ENCODE peak calls at places on chromosomes 12 and 14, in six cellular contexts. B, M, E, N, J and A are unnamed samples.

GRCh38 chr14:85744573-85744972 is 214.6 kb downstream of the FLRT2 start:
- DNase-seq in E (no peak), J (no peak), N (no peak), B (no peak), M (no peak), A (no peak)

GRCh38 chr14:101286271-101287018 is 274.9 kb upstream of the DIO3 start:
- DNase-seq in N (no peak), E (no peak), M (no peak), B (no peak), J (no peak), A (no peak)

GRCh38 chr12:64800640-64801039 is 23.8 kb upstream of the TBC1D30 start:
- DNase-seq in E (no peak), N (no peak), J (no peak), B (no peak), M (no peak), A (no peak)

GRCh38 chr12:52259850-52260249 is 14.6 kb upstream of the KRT86 start:
- DNase-seq in J (no peak), B (no peak), E (no peak), N (no peak), M (no peak), A (no peak)

GRCh38 chr12:124518051-124518932 is 49.1 kb downstream of the NCOR2 start:
- DNase-seq in B (peak), E (peak), N (peak), M (no peak), J (peak), A (peak)

GRCh38 chr12:76588881-76589565 is 29.5 kb upstream of the OSBPL8 start:
- DNase-seq in E (no peak), B (no peak), N (no peak), M (no peak), J (no peak), A (no peak)

GRCh38 chr14:97177016-97177415 is 379.8 kb downstream of the VRK1 start:
- DNase-seq in M (peak), E (no peak), J (no peak), N (no peak), B (no peak), A (no peak)

GRCh38 chr12:51944608-51945233 is 6.8 kb upstream of the ACVR1B start:
- DNase-seq in N (no peak), E (no peak), M (no peak), B (no peak), J (no peak), A (no peak)

GRCh38 chr12:79818856-79819255 is 116.0 kb downstream of the PPP1R12A start:
- DNase-seq in B (no peak), E (peak), M (no peak), N (no peak), J (no peak), A (no peak)

GRCh38 chr12:93790472-93791152 is 113.4 kb downstream of the CRADD start:
- DNase-seq in B (no peak), M (no peak), J (no peak), N (no peak), E (no peak), A (no peak)

GRCh38 chr12:119804011-119804641 is 73.0 kb downstream of the CIT start:
- DNase-seq in M (no peak), N (peak), B (peak), E (peak), J (peak), A (peak)

GRCh38 chr12:26338574-26339572 is 143.5 kb downstream of the SSPN start:
- DNase-seq in M (no peak), E (no peak), N (no peak), J (peak), B (no peak), A (peak)

GRCh38 chr12:23066095-23066494 is 441.1 kb downstream of the ETNK1 start:
- DNase-seq in J (no peak), N (no peak), B (no peak), M (no peak), E (no peak), A (no peak)

GRCh38 chr14:102924632-102925588 is 2.4 kb downstream of the AMN start:
- DNase-seq in B (peak), E (no peak), M (no peak), N (no peak), J (no peak), A (no peak)

GRCh38 chr12:8629486-8630033 is 16.9 kb upstream of the AICDA start:
- DNase-seq in M (no peak), B (peak), E (no peak), J (no peak), N (no peak), A (no peak)

GRCh38 chr14:74979442-74980397 is 23.0 kb upstream of the EIF2B2 start:
- DNase-seq in M (no peak), N (no peak), B (peak), E (no peak), J (no peak), A (no peak)

GRCh38 chr12:23950011-23950774 is 723 bp upstream of the SOX5 start:
- DNase-seq in N (peak), J (no peak), B (no peak), M (no peak), E (no peak), A (no peak)

GRCh38 chr14:35818346-35819115 is 7.6 kb upstream of the BRMS1L start:
- DNase-seq in J (no peak), M (no peak), N (peak), E (peak), B (no peak), A (no peak)

GRCh38 chr12:120759591-120760348 is 34.1 kb downstream of the ACADS start:
- DNase-seq in B (no peak), N (no peak), M (no peak), E (no peak), J (no peak), A (no peak)

GRCh38 chr14:101731187-101732080 is 30.1 kb upstream of the PPP2R5C start:
- DNase-seq in B (peak), N (peak), M (peak), J (no peak), E (peak), A (peak)

GRCh38 chr12:49138587-49138986 is 7.4 kb upstream of the TUBA1B start:
- DNase-seq in M (no peak), N (no peak), B (no peak), E (no peak), J (no peak), A (no peak)

GRCh38 chr14:52951730-52952481 is 1.1 kb upstream of the FERMT2 start:
- DNase-seq in J (no peak), N (peak), B (peak), E (peak), M (no peak), A (no peak)

GRCh38 chr14:21202463-21203358 is 46.8 kb upstream of the OR5AU1 start:
- DNase-seq in J (no peak), M (no peak), B (no peak), E (no peak), N (no peak), A (no peak)

GRCh38 chr12:68950511-68950910 is 17.5 kb upstream of the CPM start:
- DNase-seq in N (no peak), E (no peak), B (no peak), M (no peak), J (no peak), A (no peak)

GRCh38 chr12:57629897-57630471 is 3.0 kb downstream of the B4GALNT1 start:
- DNase-seq in M (no peak), J (peak), N (no peak), E (no peak), B (no peak), A (peak)

GRCh38 chr12:120713861-120714482 is 3.7 kb downstream of the UNC119B start:
- DNase-seq in J (no peak), B (peak), M (peak), E (peak), N (peak), A (no peak)

GRCh38 chr12:1880153-1880845 is 38.2 kb downstream of the CACNA2D4 start:
- DNase-seq in M (no peak), E (no peak), B (no peak), J (no peak), N (no peak), A (no peak)

GRCh38 chr12:32446306-32447119 is 47.2 kb downstream of the FGD4 start:
- DNase-seq in E (no peak), J (no peak), B (no peak), M (no peak), N (no peak), A (no peak)

GRCh38 chr12:15322164-15323054 is at the start of gene PTPRO:
- DNase-seq in B (no peak), J (no peak), N (peak), M (no peak), E (no peak), A (peak)

GRCh38 chr12:3182426-3182825 is 105.2 kb downstream of the TSPAN9 start:
- DNase-seq in N (no peak), J (no peak), B (no peak), M (no peak), E (no peak), A (no peak)

GRCh38 chr12:13452955-13453570 is 256.5 kb downstream of the EMP1 start:
- DNase-seq in N (no peak), B (no peak), M (no peak), E (no peak), J (no peak), A (peak)

GRCh38 chr12:7989827-7990491 is 42.6 kb upstream of the FOXJ2 start:
- DNase-seq in N (peak), J (no peak), E (peak), M (peak), B (peak), A (no peak)

GRCh38 chr12:27324452-27324999 is 8.1 kb upstream of the BMAL2 start:
- DNase-seq in M (no peak), N (no peak), J (no peak), B (no peak), E (no peak), A (no peak)

GRCh38 chr12:89346741-89347324 is 5.5 kb downstream of the DUSP6 start:
- DNase-seq in B (no peak), N (peak), M (no peak), E (peak), J (no peak), A (no peak)

GRCh38 chr12:2057041-2057792 is 4.4 kb downstream of the CACNA1C start:
- DNase-seq in J (no peak), N (peak), E (peak), B (peak), M (no peak), A (peak)

GRCh38 chr12:55515696-55516095 is 23.5 kb downstream of the OR6C68 start:
- DNase-seq in M (no peak), J (no peak), N (no peak), B (no peak), E (no peak), A (no peak)

GRCh38 chr14:65866906-65867305 is 454.4 kb downstream of the FUT8 start:
- DNase-seq in M (no peak), B (no peak), N (peak), E (no peak), J (no peak), A (no peak)

GRCh38 chr12:131046813-131047788 is 93.4 kb downstream of the ADGRD1 start:
- DNase-seq in J (peak), N (no peak), M (no peak), E (peak), B (peak), A (no peak)

GRCh38 chr14:69605761-69606160 is 5.6 kb upstream of the SUSD6 start:
- DNase-seq in M (no peak), E (no peak), J (no peak), N (no peak), B (no peak), A (no peak)

GRCh38 chr14:88785911-88786310 is 6.8 kb downstream of the EML5 start:
- DNase-seq in M (no peak), B (no peak), J (no peak), E (no peak), N (no peak), A (no peak)
- H3K27ac ChIP-seq in M (no peak), B (no peak), J (no peak), E (no peak), N (no peak), A (no peak)

DNA sequence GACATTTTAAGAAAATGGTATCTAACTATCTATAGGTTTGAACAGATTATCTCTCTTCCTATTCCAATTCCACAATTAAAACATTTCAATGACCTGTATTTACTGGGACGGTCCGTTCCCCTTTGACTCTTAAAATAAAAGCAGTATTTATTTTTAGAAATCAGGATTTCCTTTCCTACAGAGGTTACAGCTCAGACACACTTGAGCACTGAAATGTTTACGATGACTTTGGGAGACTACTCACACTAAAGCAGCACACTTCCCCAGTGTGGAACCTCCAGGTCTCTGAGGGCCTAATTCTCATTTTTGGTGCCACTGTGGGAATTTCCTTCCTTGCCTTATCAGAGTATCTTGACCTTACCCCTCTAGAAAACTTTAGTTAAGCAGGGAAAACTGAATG is 181.8 kb downstream of the PRKD1 start:
- DNase-seq in E (no peak), J (no peak), M (no peak), B (no peak), N (no peak), A (no peak)
- H3K27ac ChIP-seq in E (no peak), J (no peak), M (no peak), B (no peak), N (no peak), A (no peak)

GRCh38 chr14:50562841-50563240 is 2.9 kb downstream of the ATL1 start:
- DNase-seq in N (no peak), M (no peak), E (no peak), J (no peak), B (no peak), A (no peak)

GRCh38 chr14:50560929-50561280 is 960 bp downstream of the ATL1 start:
- DNase-seq in N (peak), B (peak), E (peak), J (peak), M (peak), A (peak)

GRCh38 chr14:50559990-50560928 is at the start of gene ATL1:
- DNase-seq in B (peak), J (peak), E (peak), N (peak), M (peak), A (peak)
- H3K27ac ChIP-seq in B (peak), J (peak), E (peak), N (peak), M (no peak), A (peak)

DNA sequence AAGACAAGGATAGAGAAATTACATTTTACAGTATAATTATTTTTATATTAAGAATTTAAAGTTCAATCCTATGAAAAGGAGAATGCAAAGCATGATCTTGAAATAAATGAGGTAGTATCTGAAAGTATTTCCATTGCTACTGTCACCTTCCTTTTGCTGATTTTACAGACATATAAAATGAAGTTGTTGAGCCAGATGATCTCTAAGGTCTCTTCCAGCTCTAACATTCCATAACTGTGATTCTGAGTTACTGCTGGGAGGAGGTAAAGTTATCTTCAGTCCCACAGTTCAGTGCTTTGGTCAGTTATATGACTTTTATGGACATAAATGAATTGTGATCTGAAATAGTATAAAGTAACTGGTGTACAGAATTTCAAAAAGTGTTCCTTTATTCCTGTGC is 52.8 kb downstream of the SLC38A6 start:
- DNase-seq in N (no peak), M (no peak), J (no peak), B (no peak), E (no peak), A (no peak)
- H3K27ac ChIP-seq in N (no peak), M (no peak), J (no peak), B (no peak), E (no peak), A (no peak)

GRCh38 chr12:122842505-122843405 is 7.5 kb downstream of the HIP1R start:
- DNase-seq in B (no peak), M (no peak), E (no peak), N (peak), J (no peak), A (peak)
- H3K27ac ChIP-seq in B (no peak), M (no peak), E (peak), N (peak), J (peak), A (peak)

GRCh38 chr12:10175849-10176641 is 2.8 kb upstream of the TMEM52B start:
- DNase-seq in E (no peak), M (no peak), B (no peak), N (no peak), J (no peak), A (no peak)

GRCh38 chr12:10174986-10175614 is 3.2 kb upstream of the OLR1 start:
- DNase-seq in B (no peak), J (no peak), N (no peak), M (no peak), E (no peak), A (no peak)

GRCh38 chr12:10169094-10169493 is 2.8 kb downstream of the OLR1 start:
- DNase-seq in N (no peak), M (no peak), E (no peak), J (no peak), B (no peak), A (no peak)

GRCh38 chr12:10170199-10170598 is 1.7 kb downstream of the OLR1 start:
- DNase-seq in B (no peak), N (no peak), E (no peak), M (no peak), J (no peak), A (no peak)

GRCh38 chr12:10171954-10172353 is at the start of gene OLR1:
- DNase-seq in N (no peak), M (no peak), J (no peak), E (no peak), B (no peak), A (no peak)
- H3K27ac ChIP-seq in N (no peak), M (no peak), J (peak), E (no peak), B (no peak), A (peak)

DNA sequence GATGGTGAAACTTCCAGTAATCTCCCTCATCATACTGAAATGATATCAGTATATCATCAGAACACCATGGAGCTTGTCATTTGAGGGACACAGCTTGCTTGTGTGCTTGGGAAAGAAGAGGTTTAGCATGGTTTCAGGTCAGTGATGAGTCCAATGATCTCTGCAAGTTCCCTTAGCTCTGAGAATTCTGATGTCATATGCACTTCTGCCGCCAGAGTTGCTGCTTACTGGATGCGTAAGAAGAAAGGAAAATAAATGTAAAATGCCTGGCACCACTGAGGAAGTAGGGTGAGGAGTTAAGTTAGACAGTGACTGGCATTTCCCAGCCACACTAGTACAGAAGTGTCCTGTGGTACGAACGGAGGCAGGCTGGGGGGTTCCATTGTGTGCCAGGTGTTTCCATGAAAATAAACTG is 22.6 kb downstream of the PRKCH start:
- DNase-seq in B (peak), M (no peak), N (no peak), E (no peak), J (no peak), A (no peak)
- H3K27ac ChIP-seq in B (no peak), M (peak), N (peak), E (peak), J (no peak), A (no peak)